ENCODE peak calls at places on chromosomes 1 and 21, in five cellular contexts. D is AG10803, E is upper lobe of right lung, R is kidney, I is fibroblast of villous mesenchyme. J is an unnamed sample.
A peak's percentile ranks its signal among the peaks of the same experiment; 100 is the strongest.

GRCh38 chr1:170664283-170664827 is 424 bp downstream of the PRRX1 start:
- DNase-seq in D (no peak), I (peak; percentile 22), R (peak; percentile 75), E (no peak), J (peak; percentile 45)

GRCh38 chr1:215875712-215876111 is 308.6 kb downstream of the KCTD3 start:
- DNase-seq in D (no peak), E (no peak), I (no peak), R (no peak), J (no peak)

GRCh38 chr1:25140073-25140797 is 92.1 kb downstream of the SYF2 start:
- DNase-seq in E (no peak), I (no peak), D (no peak), R (no peak), J (no peak)

GRCh38 chr1:111802110-111802509 is 46.4 kb downstream of the DDX20 start:
- DNase-seq in D (no peak), R (no peak), I (no peak), E (no peak), J (no peak)

GRCh38 chr1:195574511-195574910 is 1033.7 kb downstream of the KCNT2 start:
- DNase-seq in D (no peak), E (no peak), I (no peak), R (no peak), J (no peak)

GRCh38 chr1:212485895-212486590 is 53.3 kb downstream of the NENF start:
- DNase-seq in D (peak; percentile 88), I (peak; percentile 78), E (peak; percentile 88), R (peak; percentile 93), J (peak; percentile 97)

GRCh38 chr21:46634966-46635323 is 529 bp upstream of the PRMT2 start:
- DNase-seq in D (peak; percentile 90), I (peak; percentile 91), E (no peak), R (no peak), J (peak; percentile 91)

GRCh38 chr1:11970441-11971185 is 9.6 kb upstream of the MFN2 start:
- DNase-seq in D (no peak), E (no peak), I (no peak), R (no peak), J (no peak)

GRCh38 chr1:68379085-68379478 is 70.7 kb downstream of the RPE65 start:
- DNase-seq in R (no peak), D (no peak), I (peak; percentile 42), E (no peak), J (no peak)

GRCh38 chr21:44513389-44514217 is 26.4 kb downstream of the KRTAP10-1 start:
- DNase-seq in E (no peak), I (no peak), R (peak; percentile 74), D (no peak), J (no peak)

GRCh38 chr1:93694833-93695232 is 13.2 kb upstream of the BCAR3 start:
- DNase-seq in D (peak; percentile 38), I (no peak), E (no peak), R (no peak), J (no peak)

GRCh38 chr1:36323636-36324321 is at the start of gene EVA1B:
- DNase-seq in R (peak; percentile 95), E (peak; percentile 82), I (peak; percentile 91), D (peak; percentile 77), J (peak; percentile 76)

GRCh38 chr1:2433936-2434335 is 21.6 kb upstream of the PEX10 start:
- DNase-seq in R (no peak), D (no peak), E (no peak), I (no peak), J (no peak)

GRCh38 chr1:194103516-194104246 is 917.3 kb upstream of the B3GALT2 start:
- DNase-seq in I (no peak), D (no peak), R (no peak), E (no peak), J (no peak)

GRCh38 chr1:18918417-18918816 is 16.1 kb upstream of the ALDH4A1 start:
- DNase-seq in I (no peak), R (peak; percentile 72), D (no peak), E (no peak), J (no peak)

GRCh38 chr1:103457856-103458255 is 67.6 kb upstream of the RNPC3 start:
- DNase-seq in E (no peak), R (no peak), I (no peak), D (no peak), J (no peak)

GRCh38 chr1:163410073-163410522 is 88.3 kb downstream of the NUF2 start:
- DNase-seq in I (peak; percentile 60), E (no peak), R (no peak), D (peak; percentile 47), J (peak; percentile 69)

GRCh38 chr1:48099011-48099550 is 101.9 kb upstream of the TRABD2B start:
- DNase-seq in I (no peak), R (peak; percentile 85), E (no peak), D (no peak), J (no peak)

GRCh38 chr1:172917972-172918371 is 132.8 kb downstream of the TNFSF18 start:
- DNase-seq in R (no peak), I (peak; percentile 85), E (no peak), D (peak; percentile 98), J (peak; percentile 99)

GRCh38 chr1:6001992-6002576 is 9.9 kb upstream of the NPHP4 start:
- DNase-seq in I (no peak), D (no peak), E (peak; percentile 64), R (peak; percentile 63), J (no peak)

GRCh38 chr1:48019714-48020315 is 22.6 kb upstream of the TRABD2B start:
- DNase-seq in D (peak; percentile 55), R (peak; percentile 75), E (no peak), I (no peak), J (no peak)

GRCh38 chr21:41207401-41208388 is 39.7 kb downstream of the BACE2 start:
- DNase-seq in E (no peak), I (peak; percentile 22), D (peak; percentile 75), R (peak; percentile 90), J (peak; percentile 84)

GRCh38 chr1:178060789-178061556 is 32.9 kb upstream of the RASAL2 start:
- DNase-seq in R (no peak), I (peak; percentile 69), D (peak; percentile 95), E (no peak), J (peak; percentile 95)

GRCh38 chr1:238063454-238063853 is 172.7 kb upstream of the ZP4 start:
- DNase-seq in I (no peak), D (peak; percentile 10), R (peak; percentile 43), E (no peak), J (peak; percentile 7)

GRCh38 chr1:57474097-57474750 is 50.4 kb upstream of the DAB1 start:
- DNase-seq in I (peak; percentile 7), E (no peak), R (no peak), D (peak; percentile 44), J (peak; percentile 46)

GRCh38 chr1:233904979-233905415 is 521 bp downstream of the SLC35F3 start:
- DNase-seq in D (no peak), I (no peak), E (peak; percentile 65), R (peak; percentile 65), J (no peak)

DNA sequence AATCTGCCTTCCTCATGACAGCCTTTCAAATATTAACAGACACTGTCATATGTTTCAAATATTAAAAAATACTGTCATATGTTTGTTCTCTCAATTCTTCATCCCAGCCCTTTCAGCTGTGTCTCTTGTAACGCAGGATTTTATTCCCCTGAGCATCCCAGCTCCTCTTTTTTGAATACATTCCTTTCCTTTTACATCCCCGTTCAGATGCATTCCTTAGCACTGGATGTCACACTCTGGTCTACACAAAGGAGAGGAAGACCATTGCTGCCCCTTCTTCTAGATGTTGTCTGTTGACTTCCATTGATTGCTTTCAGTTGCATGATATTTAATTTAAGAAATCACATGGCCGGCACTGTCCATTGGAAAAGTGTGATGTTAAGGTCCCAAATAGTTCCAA is 117.4 kb upstream of the PAXBP1 start:
- DNase-seq in D (peak; percentile 58), I (no peak), E (no peak), R (no peak), J (no peak)
- TF ChIP-seq CTCF in D (no peak), I (no peak), E (no peak), R (no peak), J (no peak)

GRCh38 chr1:58784758-58785423 is 1.0 kb upstream of the JUN start:
- DNase-seq in E (peak; percentile 94), I (peak; percentile 96), D (peak; percentile 97), R (peak; percentile 96), J (peak; percentile 98)

GRCh38 chr1:58788259-58788658 is 4.4 kb upstream of the JUN start:
- DNase-seq in I (no peak), R (no peak), D (no peak), E (no peak), J (no peak)

GRCh38 chr1:58785424-58786058 is 1.7 kb upstream of the JUN start:
- DNase-seq in E (peak; percentile 86), D (peak; percentile 70), R (peak; percentile 89), I (peak; percentile 72), J (peak; percentile 54)

GRCh38 chr1:58786927-58787245 is 3.0 kb upstream of the JUN start:
- DNase-seq in I (no peak), D (no peak), R (no peak), E (no peak), J (no peak)

GRCh38 chr1:58786184-58786926 is 2.5 kb upstream of the JUN start:
- DNase-seq in R (no peak), D (peak; percentile 74), I (peak; percentile 93), E (no peak), J (peak; percentile 53)
- H3K4me3 ChIP-seq in R (no peak overlapping the region), D (no peak overlapping the region), I (peak overlapping the region; percentile 86), E (peak overlapping the region; percentile 77), J (no peak overlapping the region)

DNA sequence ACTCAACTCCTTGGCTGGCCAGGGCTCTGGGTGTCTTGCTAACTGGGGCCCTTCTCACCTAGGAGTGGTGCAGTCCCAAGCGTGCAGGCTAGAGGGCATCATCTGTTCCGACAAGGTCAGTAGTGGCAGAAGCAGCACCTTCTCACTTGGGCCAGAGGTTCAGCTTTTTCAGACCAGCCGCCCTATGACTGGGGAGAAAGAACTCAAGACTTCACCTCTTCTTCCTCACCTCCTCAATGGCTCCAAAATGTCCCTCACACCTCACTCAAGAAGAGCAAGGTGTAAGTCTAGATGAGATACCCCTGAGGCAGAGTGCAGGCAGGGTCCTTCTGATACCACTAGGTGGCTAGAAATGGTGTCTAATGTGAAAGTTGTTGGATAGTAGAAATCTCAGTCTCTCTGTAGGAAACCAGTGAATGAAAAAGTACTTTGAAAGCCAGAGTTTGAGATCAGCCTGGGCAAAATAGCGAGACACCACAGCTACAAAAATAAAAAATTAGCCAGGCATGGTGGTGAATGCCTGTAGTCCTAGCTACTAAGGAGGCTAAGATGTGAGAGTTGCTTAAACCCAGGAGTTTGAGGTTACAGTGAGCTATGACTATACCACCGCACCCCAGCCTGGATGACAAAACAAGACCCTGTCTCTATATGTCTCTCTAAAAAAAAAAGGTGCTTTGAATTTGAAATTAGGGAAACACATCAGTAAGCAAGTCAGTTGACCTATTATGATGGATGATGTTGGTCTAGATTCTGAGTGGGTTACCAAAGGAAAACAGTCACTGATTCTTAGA is 8.6 kb upstream of the IL20 start:
- DNase-seq in R (no peak), E (no peak), D (no peak), I (no peak), J (no peak)
- TF ChIP-seq CTCF in R (no peak), E (no peak), D (peak; percentile 48), I (peak; percentile 43), J (peak; percentile 19)

GRCh38 chr1:224377676-224378006 is 21.0 kb downstream of the CNIH4 start:
- DNase-seq in R (no peak), E (no peak), I (peak; percentile 62), D (peak; percentile 15), J (peak; percentile 61)

GRCh38 chr1:224378855-224379631 is 22.4 kb downstream of the CNIH4 start:
- DNase-seq in I (peak; percentile 12), R (no peak), D (no peak), E (no peak), J (no peak)

GRCh38 chr1:224387302-224387912 is 30.7 kb downstream of the CNIH4 start:
- DNase-seq in D (no peak), R (no peak), E (no peak), I (no peak), J (no peak)

GRCh38 chr1:224380003-224380402 is 23.3 kb downstream of the CNIH4 start:
- DNase-seq in E (no peak), I (peak; percentile 16), D (no peak), R (no peak), J (no peak)

GRCh38 chr1:224381880-224382548 is 25.3 kb downstream of the CNIH4 start:
- DNase-seq in I (no peak), E (no peak), R (no peak), D (no peak), J (no peak)
- H3K4me3 ChIP-seq in I (no peak overlapping the region), E (no peak overlapping the region), R (no peak overlapping the region), D (no peak overlapping the region), J (no peak overlapping the region)